ENCODE peak calls at places on chromosome 10, in five cellular contexts. One of them, this sample, is unnamed.
A peak's percentile ranks its signal among the peaks of the same experiment; 100 is the strongest.

GRCh38 chr10:130411496-130412070 is 275.4 kb downstream of the GLRX3 start:
- ATAC-seq in activated CD8-positive, alpha-beta memory T cell treated with anti-CD3 and anti-CD28 coated beads, Interleukin-2, amount 10 ng/mL, durations not matched to agents 7 days and 5 days: no peak
- ATAC-seq in omental fat pad: no peak
- ATAC-seq in left lobe of liver: no peak
- ATAC-seq in effector memory CD8-positive, alpha-beta T cell: no peak
- ATAC-seq in this sample: no peak

GRCh38 chr10:119336599-119336998 is 129.2 kb downstream of the GRK5 start:
- ATAC-seq in activated CD8-positive, alpha-beta memory T cell treated with anti-CD3 and anti-CD28 coated beads, Interleukin-2, amount 10 ng/mL, durations not matched to agents 7 days and 5 days: no peak
- ATAC-seq in left lobe of liver: no peak
- ATAC-seq in effector memory CD8-positive, alpha-beta T cell: no peak
- ATAC-seq in omental fat pad: no peak
- ATAC-seq in this sample: no peak

GRCh38 chr10:133388973-133389818 is 4.8 kb upstream of the MTG1 start:
- ATAC-seq in omental fat pad: no peak
- ATAC-seq in left lobe of liver: no peak
- ATAC-seq in activated CD8-positive, alpha-beta memory T cell treated with anti-CD3 and anti-CD28 coated beads, Interleukin-2, amount 10 ng/mL, durations not matched to agents 7 days and 5 days: peak; percentile 59
- ATAC-seq in effector memory CD8-positive, alpha-beta T cell: peak; percentile 52
- ATAC-seq in this sample: peak; percentile 59

GRCh38 chr10:132547421-132547861 is 9.9 kb downstream of the INPP5A start:
- ATAC-seq in left lobe of liver: peak; percentile 7
- ATAC-seq in activated CD8-positive, alpha-beta memory T cell treated with anti-CD3 and anti-CD28 coated beads, Interleukin-2, amount 10 ng/mL, durations not matched to agents 7 days and 5 days: no peak
- ATAC-seq in omental fat pad: no peak
- ATAC-seq in effector memory CD8-positive, alpha-beta T cell: peak; percentile 16
- ATAC-seq in this sample: peak; percentile 57

GRCh38 chr10:103042129-103042528 is 124.0 kb downstream of the CNNM2 start:
- ATAC-seq in left lobe of liver: no peak
- ATAC-seq in effector memory CD8-positive, alpha-beta T cell: no peak
- ATAC-seq in omental fat pad: no peak
- ATAC-seq in activated CD8-positive, alpha-beta memory T cell treated with anti-CD3 and anti-CD28 coated beads, Interleukin-2, amount 10 ng/mL, durations not matched to agents 7 days and 5 days: no peak
- ATAC-seq in this sample: no peak

GRCh38 chr10:57162231-57162630 is 801.2 kb upstream of the ZWINT start:
- ATAC-seq in left lobe of liver: no peak
- ATAC-seq in omental fat pad: no peak
- ATAC-seq in activated CD8-positive, alpha-beta memory T cell treated with anti-CD3 and anti-CD28 coated beads, Interleukin-2, amount 10 ng/mL, durations not matched to agents 7 days and 5 days: no peak
- ATAC-seq in effector memory CD8-positive, alpha-beta T cell: no peak
- ATAC-seq in this sample: no peak

GRCh38 chr10:110730345-110731055 is 86.4 kb downstream of the RBM20 start:
- ATAC-seq in omental fat pad: no peak
- ATAC-seq in effector memory CD8-positive, alpha-beta T cell: no peak
- ATAC-seq in left lobe of liver: no peak
- ATAC-seq in activated CD8-positive, alpha-beta memory T cell treated with anti-CD3 and anti-CD28 coated beads, Interleukin-2, amount 10 ng/mL, durations not matched to agents 7 days and 5 days: no peak
- ATAC-seq in this sample: no peak

GRCh38 chr10:117631276-117632151 is 89.0 kb downstream of the EMX2 start:
- ATAC-seq in omental fat pad: no peak
- ATAC-seq in left lobe of liver: no peak
- ATAC-seq in activated CD8-positive, alpha-beta memory T cell treated with anti-CD3 and anti-CD28 coated beads, Interleukin-2, amount 10 ng/mL, durations not matched to agents 7 days and 5 days: no peak
- ATAC-seq in effector memory CD8-positive, alpha-beta T cell: no peak
- ATAC-seq in this sample: no peak